ENCODE peak calls at places on chromosomes 12 and 14, in four cellular contexts. One of them, this sample, is unnamed.

GRCh38 chr12:98227162-98227561 is 288.2 kb upstream of the TMPO start:
- DNase-seq in stimulated activated CD4-positive, alpha-beta T cell treated with anti-CD3 and anti-CD28 coated beads, Interleukin-12 subunit alpha, Interleukin-12 subunit beta, amount 100 ng/mL, for 4 hours: no peak
- DNase-seq in GM12878: no peak
- DNase-seq in SK-N-DZ: no peak
- DNase-seq in this sample: no peak

GRCh38 chr14:101889898-101890297 is 74.5 kb upstream of the DYNC1H1 start:
- DNase-seq in stimulated activated CD4-positive, alpha-beta T cell treated with anti-CD3 and anti-CD28 coated beads, Interleukin-12 subunit alpha, Interleukin-12 subunit beta, amount 100 ng/mL, for 4 hours: no peak
- DNase-seq in GM12878: no peak
- DNase-seq in SK-N-DZ: no peak
- DNase-seq in this sample: no peak

GRCh38 chr12:95963104-95963503 is 20.0 kb downstream of the AMDHD1 start:
- DNase-seq in stimulated activated CD4-positive, alpha-beta T cell treated with anti-CD3 and anti-CD28 coated beads, Interleukin-12 subunit alpha, Interleukin-12 subunit beta, amount 100 ng/mL, for 4 hours: no peak
- DNase-seq in GM12878: no peak
- DNase-seq in SK-N-DZ: no peak
- DNase-seq in this sample: no peak

GRCh38 chr12:5808956-5809355 is 136.1 kb downstream of the ANO2 start:
- DNase-seq in stimulated activated CD4-positive, alpha-beta T cell treated with anti-CD3 and anti-CD28 coated beads, Interleukin-12 subunit alpha, Interleukin-12 subunit beta, amount 100 ng/mL, for 4 hours: no peak
- DNase-seq in GM12878: no peak
- DNase-seq in SK-N-DZ: no peak
- DNase-seq in this sample: no peak

GRCh38 chr12:58424735-58425379 is 483.5 kb downstream of the ATP23 start:
- DNase-seq in stimulated activated CD4-positive, alpha-beta T cell treated with anti-CD3 and anti-CD28 coated beads, Interleukin-12 subunit alpha, Interleukin-12 subunit beta, amount 100 ng/mL, for 4 hours: no peak
- DNase-seq in GM12878: no peak
- DNase-seq in SK-N-DZ: no peak
- DNase-seq in this sample: no peak

GRCh38 chr12:21527451-21528180 is 1.5 kb downstream of the SPX start:
- DNase-seq in stimulated activated CD4-positive, alpha-beta T cell treated with anti-CD3 and anti-CD28 coated beads, Interleukin-12 subunit alpha, Interleukin-12 subunit beta, amount 100 ng/mL, for 4 hours: peak
- DNase-seq in GM12878: peak
- DNase-seq in SK-N-DZ: peak
- DNase-seq in this sample: peak

GRCh38 chr14:22112004-22112403 is 438.4 kb upstream of the OR4E1 start:
- DNase-seq in stimulated activated CD4-positive, alpha-beta T cell treated with anti-CD3 and anti-CD28 coated beads, Interleukin-12 subunit alpha, Interleukin-12 subunit beta, amount 100 ng/mL, for 4 hours: peak
- DNase-seq in GM12878: no peak
- DNase-seq in SK-N-DZ: no peak
- DNase-seq in this sample: no peak

GRCh38 chr12:124517260-124518050 is 50.0 kb downstream of the NCOR2 start:
- DNase-seq in stimulated activated CD4-positive, alpha-beta T cell treated with anti-CD3 and anti-CD28 coated beads, Interleukin-12 subunit alpha, Interleukin-12 subunit beta, amount 100 ng/mL, for 4 hours: no peak
- DNase-seq in GM12878: no peak
- DNase-seq in SK-N-DZ: no peak
- DNase-seq in this sample: no peak

GRCh38 chr12:108371801-108372344 is 32.8 kb upstream of the CMKLR1 start:
- DNase-seq in stimulated activated CD4-positive, alpha-beta T cell treated with anti-CD3 and anti-CD28 coated beads, Interleukin-12 subunit alpha, Interleukin-12 subunit beta, amount 100 ng/mL, for 4 hours: no peak
- DNase-seq in GM12878: no peak
- DNase-seq in SK-N-DZ: no peak
- DNase-seq in this sample: no peak

GRCh38 chr12:113048716-113049127 is 7.8 kb upstream of the DTX1 start:
- DNase-seq in stimulated activated CD4-positive, alpha-beta T cell treated with anti-CD3 and anti-CD28 coated beads, Interleukin-12 subunit alpha, Interleukin-12 subunit beta, amount 100 ng/mL, for 4 hours: peak
- DNase-seq in GM12878: no peak
- DNase-seq in SK-N-DZ: peak
- DNase-seq in this sample: no peak

GRCh38 chr12:71567562-71567961 is 96.1 kb downstream of the ZFC3H1 start:
- DNase-seq in stimulated activated CD4-positive, alpha-beta T cell treated with anti-CD3 and anti-CD28 coated beads, Interleukin-12 subunit alpha, Interleukin-12 subunit beta, amount 100 ng/mL, for 4 hours: no peak
- DNase-seq in GM12878: no peak
- DNase-seq in SK-N-DZ: peak
- DNase-seq in this sample: no peak

GRCh38 chr14:64296561-64296960 is 2.4 kb upstream of the ESR2 start:
- DNase-seq in stimulated activated CD4-positive, alpha-beta T cell treated with anti-CD3 and anti-CD28 coated beads, Interleukin-12 subunit alpha, Interleukin-12 subunit beta, amount 100 ng/mL, for 4 hours: no peak
- DNase-seq in GM12878: no peak
- DNase-seq in SK-N-DZ: no peak
- DNase-seq in this sample: no peak

GRCh38 chr12:7180685-7181084 is 8.8 kb upstream of the PEX5 start:
- DNase-seq in stimulated activated CD4-positive, alpha-beta T cell treated with anti-CD3 and anti-CD28 coated beads, Interleukin-12 subunit alpha, Interleukin-12 subunit beta, amount 100 ng/mL, for 4 hours: no peak
- DNase-seq in GM12878: no peak
- DNase-seq in SK-N-DZ: no peak
- DNase-seq in this sample: no peak

GRCh38 chr14:31476131-31476917 is 11.5 kb downstream of the GPR33 start:
- DNase-seq in stimulated activated CD4-positive, alpha-beta T cell treated with anti-CD3 and anti-CD28 coated beads, Interleukin-12 subunit alpha, Interleukin-12 subunit beta, amount 100 ng/mL, for 4 hours: no peak
- DNase-seq in GM12878: no peak
- DNase-seq in SK-N-DZ: no peak
- DNase-seq in this sample: no peak

GRCh38 chr14:35122696-35123387 is 490 bp downstream of the PRORP start:
- DNase-seq in stimulated activated CD4-positive, alpha-beta T cell treated with anti-CD3 and anti-CD28 coated beads, Interleukin-12 subunit alpha, Interleukin-12 subunit beta, amount 100 ng/mL, for 4 hours: no peak
- DNase-seq in GM12878: no peak
- DNase-seq in SK-N-DZ: no peak
- DNase-seq in this sample: no peak

GRCh38 chr14:20454359-20454644 is 310 bp downstream of the OSGEP start:
- DNase-seq in stimulated activated CD4-positive, alpha-beta T cell treated with anti-CD3 and anti-CD28 coated beads, Interleukin-12 subunit alpha, Interleukin-12 subunit beta, amount 100 ng/mL, for 4 hours: no peak
- DNase-seq in GM12878: no peak
- DNase-seq in SK-N-DZ: no peak
- DNase-seq in this sample: no peak

GRCh38 chr14:24408764-24409163 is 10.0 kb downstream of the NYNRIN start:
- DNase-seq in stimulated activated CD4-positive, alpha-beta T cell treated with anti-CD3 and anti-CD28 coated beads, Interleukin-12 subunit alpha, Interleukin-12 subunit beta, amount 100 ng/mL, for 4 hours: no peak
- DNase-seq in GM12878: no peak
- DNase-seq in SK-N-DZ: no peak
- DNase-seq in this sample: no peak

GRCh38 chr12:52217223-52217622 is 15.8 kb upstream of the KRT7 start:
- DNase-seq in stimulated activated CD4-positive, alpha-beta T cell treated with anti-CD3 and anti-CD28 coated beads, Interleukin-12 subunit alpha, Interleukin-12 subunit beta, amount 100 ng/mL, for 4 hours: no peak
- DNase-seq in GM12878: no peak
- DNase-seq in SK-N-DZ: no peak
- DNase-seq in this sample: no peak

GRCh38 chr14:101199028-101199770 is 295.7 kb upstream of the RTL1 start:
- DNase-seq in stimulated activated CD4-positive, alpha-beta T cell treated with anti-CD3 and anti-CD28 coated beads, Interleukin-12 subunit alpha, Interleukin-12 subunit beta, amount 100 ng/mL, for 4 hours: no peak
- DNase-seq in GM12878: no peak
- DNase-seq in SK-N-DZ: no peak
- DNase-seq in this sample: no peak

GRCh38 chr14:24360281-24360680 is 7.7 kb upstream of the NFATC4 start:
- DNase-seq in stimulated activated CD4-positive, alpha-beta T cell treated with anti-CD3 and anti-CD28 coated beads, Interleukin-12 subunit alpha, Interleukin-12 subunit beta, amount 100 ng/mL, for 4 hours: no peak
- DNase-seq in GM12878: no peak
- DNase-seq in SK-N-DZ: no peak
- DNase-seq in this sample: no peak

GRCh38 chr12:49339464-49339861 is 2.5 kb upstream of the C1QL4 start:
- DNase-seq in stimulated activated CD4-positive, alpha-beta T cell treated with anti-CD3 and anti-CD28 coated beads, Interleukin-12 subunit alpha, Interleukin-12 subunit beta, amount 100 ng/mL, for 4 hours: no peak
- DNase-seq in GM12878: no peak
- DNase-seq in SK-N-DZ: no peak
- DNase-seq in this sample: no peak

GRCh38 chr12:53078425-53079225 is 565 bp downstream of the SPRYD3 start:
- DNase-seq in stimulated activated CD4-positive, alpha-beta T cell treated with anti-CD3 and anti-CD28 coated beads, Interleukin-12 subunit alpha, Interleukin-12 subunit beta, amount 100 ng/mL, for 4 hours: no peak
- DNase-seq in GM12878: no peak
- DNase-seq in SK-N-DZ: no peak
- DNase-seq in this sample: no peak

GRCh38 chr12:78192979-78193378 is 362.3 kb downstream of the NAV3 start:
- DNase-seq in stimulated activated CD4-positive, alpha-beta T cell treated with anti-CD3 and anti-CD28 coated beads, Interleukin-12 subunit alpha, Interleukin-12 subunit beta, amount 100 ng/mL, for 4 hours: no peak
- DNase-seq in GM12878: no peak
- DNase-seq in SK-N-DZ: no peak
- DNase-seq in this sample: no peak

GRCh38 chr12:111038075-111038474 is 117.7 kb upstream of the MYL2 start:
- DNase-seq in stimulated activated CD4-positive, alpha-beta T cell treated with anti-CD3 and anti-CD28 coated beads, Interleukin-12 subunit alpha, Interleukin-12 subunit beta, amount 100 ng/mL, for 4 hours: no peak
- DNase-seq in GM12878: no peak
- DNase-seq in SK-N-DZ: no peak
- DNase-seq in this sample: no peak

GRCh38 chr14:53278602-53279506 is 125.7 kb upstream of the DDHD1 start:
- DNase-seq in stimulated activated CD4-positive, alpha-beta T cell treated with anti-CD3 and anti-CD28 coated beads, Interleukin-12 subunit alpha, Interleukin-12 subunit beta, amount 100 ng/mL, for 4 hours: no peak
- DNase-seq in GM12878: no peak
- DNase-seq in SK-N-DZ: no peak
- DNase-seq in this sample: no peak

This sample was measured in GM12892.